ENCODE peak calls at places on chromosome 18, in six cellular contexts. K is NB4, S is ovary, M is tibial artery, X is brain microvascular endothelial cell, Z is esophagus squamous epithelium. A is an unnamed sample.

GRCh38 chr18:76709659-76710645 is 112.4 kb upstream of the ZNF236 start:
- DNase-seq in Z (no peak), S (peak), M (peak), X (peak), K (peak), A (peak)

GRCh38 chr18:72762505-72763122 is 105.2 kb downstream of the NETO1 start:
- DNase-seq in K (peak), S (no peak), M (no peak), X (peak), Z (no peak), A (peak)

GRCh38 chr18:45589559-45590041 is 25.7 kb upstream of the SLC14A2 start:
- DNase-seq in Z (no peak), S (no peak), M (no peak), K (no peak), X (peak), A (no peak)

GRCh38 chr18:67359868-67360838 is 156.4 kb downstream of the DSEL start:
- DNase-seq in S (peak), M (peak), Z (no peak), K (peak), X (peak), A (peak)

GRCh38 chr18:45920367-45920766 is 46.8 kb downstream of the EPG5 start:
- DNase-seq in X (peak), S (peak), K (peak), M (peak), Z (no peak), A (peak)

GRCh38 chr18:886076-886475 is 18.6 kb upstream of the ADCYAP1 start:
- DNase-seq in M (no peak), K (no peak), Z (no peak), X (no peak), S (no peak), A (no peak)

GRCh38 chr18:12307871-12308385 is at the start of gene TUBB6:
- DNase-seq in S (peak), K (peak), X (peak), M (peak), Z (no peak), A (no peak)

GRCh38 chr18:21242141-21243040 is at the start of gene GREB1L:
- DNase-seq in K (peak), X (no peak), M (no peak), Z (no peak), S (peak), A (no peak)

GRCh38 chr18:44733069-44733753 is 52.5 kb downstream of the SETBP1 start:
- DNase-seq in S (no peak), M (peak), Z (no peak), X (peak), K (peak), A (no peak)

GRCh38 chr18:36264283-36264682 is 33.2 kb upstream of the FHOD3 start:
- DNase-seq in M (no peak), X (no peak), S (no peak), Z (no peak), K (no peak), A (no peak)

DNA sequence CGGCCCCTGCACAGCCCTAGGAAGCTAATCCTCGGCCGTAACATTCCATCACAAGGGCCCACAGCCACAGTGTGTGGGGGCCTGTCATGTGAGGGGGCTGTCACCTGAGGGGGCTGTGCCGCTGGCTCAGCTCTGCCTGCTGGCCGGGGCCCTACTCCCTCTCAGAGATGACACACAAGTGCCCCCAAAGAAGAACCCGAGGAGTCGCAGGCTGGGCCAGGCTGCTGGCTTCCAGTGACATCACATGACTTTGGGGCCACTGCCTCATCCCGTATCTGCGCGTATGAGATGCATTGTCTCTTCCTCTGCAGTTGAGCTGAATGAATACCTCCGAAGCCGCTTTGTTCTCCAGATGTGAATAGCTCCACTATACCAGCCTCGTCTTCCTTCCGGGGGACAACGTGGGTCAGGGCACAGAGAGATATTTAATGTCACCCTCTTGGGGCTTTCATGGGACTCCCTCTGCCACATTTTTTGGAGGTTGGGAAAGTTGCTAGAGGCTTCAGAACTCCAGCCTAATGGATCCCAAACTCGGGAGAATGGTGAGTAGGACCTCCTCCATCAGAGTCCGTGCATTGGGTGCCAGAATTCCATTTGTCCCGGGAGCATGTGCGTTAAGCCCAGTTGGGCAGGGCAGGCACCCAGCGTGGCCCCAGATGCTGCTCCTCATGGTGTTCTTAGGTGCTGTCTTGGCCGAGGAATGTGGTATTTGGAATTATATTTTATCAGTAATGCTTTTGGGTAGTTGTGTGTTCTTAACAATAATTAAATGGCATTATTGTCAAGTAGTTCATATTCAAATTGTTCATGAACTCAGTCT is at the start of gene CNDP1:
- DNase-seq in K (no peak), Z (no peak), M (no peak), S (no peak), X (no peak), A (no peak)
- H3K4me3 ChIP-seq in K (no peak), Z (no peak), M (no peak), S (no peak), X (no peak), A (no peak)

GRCh38 chr18:34595673-34596072 is 114.4 kb upstream of the DTNA start:
- DNase-seq in K (peak), M (no peak), Z (no peak), S (no peak), X (peak), A (no peak)
- TF ChIP-seq CTCF in K (no peak), M (peak), Z (no peak), S (no peak), X (peak), A (peak)

GRCh38 chr18:49804096-49804495 is 9.2 kb downstream of the ACAA2 start:
- DNase-seq in X (no peak), M (no peak), K (no peak), S (no peak), Z (no peak), A (no peak)

GRCh38 chr18:49797995-49798394 is 15.3 kb downstream of the ACAA2 start:
- DNase-seq in M (no peak), S (no peak), K (no peak), Z (no peak), X (no peak), A (no peak)

DNA sequence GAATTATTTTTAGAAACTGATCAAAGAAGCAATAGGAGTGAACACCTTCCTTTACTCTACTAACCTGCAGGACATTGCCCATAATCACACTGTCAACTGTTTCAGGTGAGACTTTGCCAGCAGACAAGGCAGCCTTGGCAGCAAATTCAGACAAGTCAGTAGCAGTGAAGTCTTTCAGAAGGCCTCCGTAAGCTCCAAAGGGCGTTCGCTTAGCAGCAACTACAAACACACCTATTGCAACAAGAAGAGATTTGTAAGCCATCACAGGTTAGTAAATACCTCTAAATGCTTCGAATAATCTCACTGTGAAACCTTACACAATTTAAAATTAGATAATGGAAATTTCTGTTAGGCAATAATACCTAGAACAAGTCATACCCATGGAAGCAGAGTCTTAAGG is 10.7 kb downstream of the ACAA2 start:
- DNase-seq in M (no peak), S (no peak), K (no peak), Z (no peak), X (no peak), A (no peak)
- H3K4me3 ChIP-seq in M (no peak), S (no peak), K (no peak), Z (no peak), X (no peak), A (no peak)

GRCh38 chr18:27298215-27298804 is 113.2 kb upstream of the CHST9 start:
- DNase-seq in K (peak), Z (no peak), X (no peak), S (no peak), M (no peak), A (no peak)
- TF ChIP-seq CTCF in K (peak), Z (peak), X (peak), S (no peak), M (no peak), A (peak)

GRCh38 chr18:6413554-6414117 is 1.1 kb downstream of the L3MBTL4 start:
- DNase-seq in S (peak), K (no peak), Z (no peak), M (no peak), X (no peak), A (no peak)
- H3K4me3 ChIP-seq in S (peak), K (no peak), Z (peak), M (peak), X (peak), A (peak)

GRCh38 chr18:79681484-79682387 is 2.1 kb downstream of the CTDP1 start:
- DNase-seq in X (no peak), K (peak), M (no peak), Z (no peak), S (no peak), A (no peak)

GRCh38 chr18:79683626-79684282 is 4.2 kb downstream of the CTDP1 start:
- DNase-seq in K (peak), Z (no peak), M (no peak), X (no peak), S (no peak), A (no peak)

GRCh38 chr18:79684283-79684631 is 4.7 kb downstream of the CTDP1 start:
- DNase-seq in S (no peak), Z (no peak), M (no peak), K (no peak), X (no peak), A (no peak)

GRCh38 chr18:79682481-79682880 is 2.9 kb downstream of the CTDP1 start:
- DNase-seq in X (no peak), S (no peak), M (no peak), K (no peak), Z (no peak), A (no peak)

DNA sequence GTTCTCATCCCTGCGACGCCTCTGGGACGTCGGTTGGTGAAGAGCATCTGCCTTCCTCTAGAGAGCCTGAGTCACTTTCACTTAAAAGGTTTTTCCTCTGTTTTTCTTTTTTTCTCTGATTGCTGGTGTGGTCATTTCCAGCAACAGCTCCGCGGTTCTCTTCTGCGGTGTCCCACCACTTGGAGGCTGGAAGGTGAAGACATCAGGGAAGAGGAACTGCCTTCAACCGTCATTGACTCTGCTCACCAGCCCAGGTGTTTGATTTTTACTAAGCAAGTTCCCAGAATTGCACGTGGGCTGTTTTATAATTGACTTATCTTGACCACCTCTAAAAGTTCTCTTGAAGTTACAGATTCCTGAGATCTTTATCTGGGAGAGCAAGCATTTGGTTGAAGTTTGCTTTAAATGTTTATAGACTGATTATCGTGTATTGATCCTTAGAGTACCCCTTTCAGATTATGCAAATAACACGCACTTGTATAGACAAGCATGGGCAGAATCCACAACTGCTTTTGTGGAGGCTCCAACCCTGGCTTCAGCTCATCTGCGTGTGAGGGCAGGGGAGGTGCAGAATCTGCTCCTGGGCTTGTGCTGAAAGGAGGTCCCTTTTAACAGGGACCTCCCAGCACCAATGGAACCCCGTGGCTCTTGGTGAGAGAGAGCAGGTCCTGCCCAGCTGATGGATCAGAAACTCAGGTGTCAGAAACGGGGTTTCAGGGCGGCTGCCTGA is 3.5 kb downstream of the CTDP1 start:
- DNase-seq in M (no peak), S (no peak), K (peak), X (no peak), Z (no peak), A (no peak)
- TF ChIP-seq CTCF in M (no peak), S (no peak), K (no peak), X (no peak), Z (no peak), A (no peak)

A was measured in retinal pigment epithelial cell.